ENCODE peak calls at places on chromosomes 4 and X, in six cellular contexts. B, D, Q, J, K and C are unnamed samples.
A peak's percentile ranks its signal among the peaks of the same experiment; 100 is the strongest.

GRCh38 chrX:141642979-141643378 is 53.5 kb downstream of the SPANXA2 start:
- DNase-seq in Q (no peak), K (no peak), J (no peak), D (no peak), B (no peak), C (no peak)

GRCh38 chr4:52780627-52781354 is 29.6 kb upstream of the ERVMER34-1 start:
- DNase-seq in Q (no peak), D (no peak), J (no peak), K (no peak), B (no peak), C (no peak)

GRCh38 chrX:69128573-69128972 is 36.7 kb downstream of the PJA1 start:
- DNase-seq in K (no peak), B (no peak), Q (no peak), D (no peak), J (no peak), C (peak; percentile 53)

GRCh38 chr4:68175562-68176155 is 46.0 kb upstream of the TMPRSS11F start:
- DNase-seq in Q (peak; percentile 72), B (peak; percentile 41), K (no peak), D (no peak), J (no peak), C (no peak)

GRCh38 chrX:40483502-40483901 is 97.3 kb upstream of the ATP6AP2 start:
- DNase-seq in Q (no peak), J (no peak), B (no peak), K (no peak), D (no peak), C (no peak)

GRCh38 chr4:81052119-81053068 is 21.9 kb downstream of the BMP3 start:
- DNase-seq in K (no peak), J (peak; percentile 84), B (peak; percentile 27), D (peak; percentile 79), Q (peak; percentile 79), C (peak; percentile 56)

GRCh38 chrX:120457766-120458180 is 11.3 kb downstream of the LAMP2 start:
- DNase-seq in J (no peak), B (peak; percentile 31), K (no peak), D (no peak), Q (no peak), C (peak; percentile 2)

GRCh38 chr4:30722916-30723270 is 2.7 kb downstream of the PCDH7 start:
- DNase-seq in K (no peak), B (no peak), Q (no peak), D (no peak), J (no peak), C (peak; percentile 32)

GRCh38 chr4:179893967-179894590 is 2349.1 kb upstream of the TENM3 start:
- DNase-seq in D (no peak), K (no peak), Q (no peak), B (no peak), J (no peak), C (no peak)

GRCh38 chr4:114474401-114474800 is 124.2 kb upstream of the UGT8 start:
- DNase-seq in B (no peak), J (no peak), D (no peak), K (no peak), Q (no peak), C (no peak)

GRCh38 chrX:149903889-149904748 is 23.1 kb downstream of the MAGEA8 start:
- DNase-seq in Q (no peak), B (no peak), K (no peak), J (no peak), D (no peak), C (no peak)

GRCh38 chr4:80538276-80538926 is 202.9 kb downstream of the CFAP299 start:
- DNase-seq in K (no peak), B (no peak), D (no peak), Q (no peak), J (no peak), C (no peak)

GRCh38 chr4:185566972-185567749 is 31.9 kb upstream of the PDLIM3 start:
- DNase-seq in K (no peak), Q (peak; percentile 26), B (peak; percentile 15), J (no peak), D (no peak), C (no peak)

GRCh38 chr4:134780244-134780643 is 578.7 kb upstream of the PABPC4L start:
- DNase-seq in D (no peak), J (no peak), K (no peak), B (no peak), Q (no peak), C (no peak)

GRCh38 chr4:98612318-98613250 is 45.8 kb downstream of the TSPAN5 start:
- DNase-seq in B (no peak), D (no peak), K (no peak), J (no peak), Q (no peak), C (no peak)

GRCh38 chr4:136900706-136901105 is 631.6 kb downstream of the PCDH18 start:
- DNase-seq in K (no peak), Q (no peak), B (no peak), J (no peak), D (no peak), C (no peak)

GRCh38 chrX:70033348-70033747 is 16.4 kb downstream of the AWAT2 start:
- DNase-seq in Q (no peak), J (no peak), B (no peak), K (no peak), D (no peak), C (peak; percentile 9)

GRCh38 chr4:8067945-8068894 is 90.4 kb downstream of the ABLIM2 start:
- DNase-seq in K (no peak), B (no peak), D (no peak), J (no peak), Q (no peak), C (no peak)

GRCh38 chr4:182600093-182600492 is 317.1 kb downstream of the DCTD start:
- DNase-seq in D (no peak), B (no peak), K (no peak), J (no peak), Q (no peak), C (no peak)

GRCh38 chrX:129808829-129809745 is 29.3 kb downstream of the SASH3 start:
- DNase-seq in B (no peak), Q (no peak), D (no peak), J (no peak), K (no peak), C (no peak)

GRCh38 chr4:79181190-79181589 is 144.7 kb downstream of the NAA11 start:
- DNase-seq in Q (no peak), D (no peak), J (no peak), B (no peak), K (no peak), C (no peak)

GRCh38 chr4:2449511-2450392 is 19.2 kb upstream of the RNF4 start:
- DNase-seq in K (no peak), J (no peak), D (no peak), B (no peak), Q (no peak), C (no peak)

GRCh38 chrX:13059269-13059668 is 14.8 kb upstream of the FAM9C start:
- DNase-seq in K (no peak), J (no peak), Q (no peak), B (no peak), D (no peak), C (no peak)

GRCh38 chrX:7120578-7121219 is 26.8 kb upstream of the STS start:
- DNase-seq in B (peak; percentile 33), D (peak; percentile 54), Q (no peak), J (no peak), K (no peak), C (no peak)

GRCh38 chrX:30183554-30183953 is 31.8 kb upstream of the MAGEB2 start:
- DNase-seq in Q (no peak), B (no peak), K (no peak), J (no peak), D (no peak), C (no peak)

GRCh38 chr4:73576366-73576765 is 43.9 kb downstream of the RASSF6 start:
- DNase-seq in J (no peak), D (no peak), B (no peak), Q (no peak), K (no peak), C (no peak)

GRCh38 chr4:42371306-42372063 is 25.8 kb upstream of the SHISA3 start:
- DNase-seq in J (no peak), D (no peak), Q (peak; percentile 60), B (no peak), K (no peak), C (peak; percentile 10)

GRCh38 chrX:1422135-1422465 is 30.2 kb upstream of the SLC25A6 start:
- DNase-seq in K (no peak), D (no peak), Q (no peak), J (peak; percentile 10), B (no peak), C (no peak)
- H3K36me3 ChIP-seq in K (peaks cover 63% of the 10 kb centered on the region), D (peaks cover 14% of the 10 kb centered on the region), Q (peaks cover 88% of the 10 kb centered on the region), J (no peaks in the 10 kb centered on the region), B (no peaks in the 10 kb centered on the region), C (peaks cover 13% of the 10 kb centered on the region)

DNA sequence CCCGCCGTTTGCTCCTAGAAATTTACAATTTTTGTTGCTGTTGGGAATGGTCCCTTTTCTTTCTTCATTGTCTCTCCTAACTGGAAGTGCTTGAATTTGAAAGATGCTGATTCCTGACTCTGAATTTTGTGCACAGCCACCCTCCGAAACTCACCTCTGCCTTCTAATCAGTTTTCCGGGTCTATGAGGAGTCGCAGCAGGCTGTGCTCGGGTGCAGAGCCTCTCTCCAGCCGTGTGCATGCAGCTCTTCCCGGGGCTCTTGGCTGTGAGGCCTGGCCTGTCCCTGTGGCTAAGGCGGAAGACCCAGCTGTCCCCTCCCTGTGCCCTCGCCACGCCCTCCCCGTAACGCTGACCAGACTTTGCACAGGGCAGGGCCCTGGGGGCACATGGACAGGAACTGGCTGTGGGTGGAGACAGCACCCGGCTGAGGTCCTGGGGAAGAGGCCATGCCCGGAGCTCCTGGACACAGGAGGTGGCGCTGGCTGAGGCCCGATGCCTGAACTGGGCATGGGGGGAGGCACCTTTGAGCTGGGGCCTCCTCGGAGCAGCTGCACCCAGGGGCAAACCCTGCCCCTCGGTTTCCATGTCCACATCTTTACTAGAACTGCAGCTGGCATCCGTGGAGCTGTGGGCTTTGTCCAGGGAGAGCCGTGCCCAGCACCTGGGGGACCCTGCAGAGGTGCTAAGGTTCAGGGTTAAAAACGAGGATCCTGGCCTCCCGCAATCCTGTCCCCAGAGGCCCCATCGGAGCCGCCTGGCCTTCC is 32.6 kb upstream of the SPON2 start:
- DNase-seq in Q (no peak), D (peak; percentile 92), J (peak; percentile 88), B (no peak), K (peak; percentile 70), C (no peak)
- H3K27ac ChIP-seq in Q (no peak overlapping the region), D (peak overlapping the region; percentile 86), J (peak overlapping the region; percentile 92), B (no peak overlapping the region), K (no peak overlapping the region), C (no peak overlapping the region)

GRCh38 chr4:147780137-147780777 is 48.4 kb downstream of the ARHGAP10 start:
- DNase-seq in Q (peak; percentile 36), D (peak; percentile 39), J (no peak), B (no peak), K (no peak), C (no peak)

GRCh38 chr4:147779449-147779848 is 47.6 kb downstream of the ARHGAP10 start:
- DNase-seq in J (no peak), D (no peak), K (no peak), Q (no peak), B (no peak), C (no peak)

GRCh38 chr4:147777456-147778091 is 45.7 kb downstream of the ARHGAP10 start:
- DNase-seq in D (no peak), B (no peak), J (no peak), K (no peak), Q (no peak), C (no peak)

GRCh38 chr4:147776600-147777175 is 44.8 kb downstream of the ARHGAP10 start:
- DNase-seq in K (no peak), Q (no peak), B (no peak), J (peak; percentile 64), D (no peak), C (no peak)

GRCh38 chr4:147778942-147779341 is 47.1 kb downstream of the ARHGAP10 start:
- DNase-seq in B (no peak), K (no peak), J (no peak), Q (no peak), D (no peak), C (no peak)
- TF ChIP-seq POLR2A in B (no peak), K (no peak), J (no peak), Q (no peak), D (no peak), C (no peak)

GRCh38 chr4:169136330-169136729 is 126.3 kb upstream of the CBR4 start:
- DNase-seq in B (no peak), K (no peak), Q (no peak), J (no peak), D (no peak), C (peak; percentile 42)
- H3K36me3 ChIP-seq in B (no peaks in the 10 kb centered on the region), K (peaks cover 8% of the 10 kb centered on the region), Q (peaks cover 30% of the 10 kb centered on the region), J (no peaks in the 10 kb centered on the region), D (peaks cover 8% of the 10 kb centered on the region), C (no peaks in the 10 kb centered on the region)